ENCODE peak calls at places on chromosomes 5 and 9, in six cellular contexts. One of them, this sample, is unnamed.

GRCh38 chr9:73806876-73807275 is 655.2 kb downstream of the ANXA1 start:
- DNase-seq in K562: no peak
- DNase-seq in HCT116: no peak
- DNase-seq in HepG2: no peak
- DNase-seq in H1: no peak
- DNase-seq in GM12878: no peak
- DNase-seq in this sample: no peak

GRCh38 chr5:160508780-160509361 is 87.2 kb downstream of the PTTG1 start:
- DNase-seq in HCT116: peak
- DNase-seq in HepG2: peak
- DNase-seq in H1: peak
- DNase-seq in GM12878: peak
- DNase-seq in K562: peak
- DNase-seq in this sample: peak

GRCh38 chr9:32351845-32352244 is 32.6 kb upstream of the ACO1 start:
- DNase-seq in H1: peak
- DNase-seq in GM12878: no peak
- DNase-seq in K562: peak
- DNase-seq in HCT116: peak
- DNase-seq in HepG2: no peak
- DNase-seq in this sample: peak

GRCh38 chr9:101028346-101029299 is at the start of gene PLPPR1:
- DNase-seq in HCT116: no peak
- DNase-seq in H1: peak
- DNase-seq in K562: no peak
- DNase-seq in GM12878: no peak
- DNase-seq in HepG2: peak
- DNase-seq in this sample: peak

GRCh38 chr5:131545856-131546255 is 89.2 kb downstream of the RAPGEF6 start:
- DNase-seq in HepG2: no peak
- DNase-seq in GM12878: no peak
- DNase-seq in HCT116: no peak
- DNase-seq in H1: no peak
- DNase-seq in K562: no peak
- DNase-seq in this sample: no peak

GRCh38 chr9:81535542-81536241 is 153.7 kb downstream of the TLE1 start:
- DNase-seq in GM12878: no peak
- DNase-seq in K562: no peak
- DNase-seq in H1: no peak
- DNase-seq in HepG2: peak
- DNase-seq in HCT116: no peak
- DNase-seq in this sample: no peak

GRCh38 chr5:90968319-90968718 is 409.7 kb downstream of the ADGRV1 start:
- DNase-seq in H1: no peak
- DNase-seq in HCT116: no peak
- DNase-seq in GM12878: no peak
- DNase-seq in HepG2: no peak
- DNase-seq in K562: no peak
- DNase-seq in this sample: no peak

GRCh38 chr5:170631471-170632195 is 127.8 kb downstream of the KCNIP1 start:
- DNase-seq in H1: no peak
- DNase-seq in GM12878: no peak
- DNase-seq in HepG2: peak
- DNase-seq in K562: peak
- DNase-seq in HCT116: peak
- DNase-seq in this sample: peak

GRCh38 chr9:137128158-137129088 is 10.5 kb upstream of the GRIN1 start:
- DNase-seq in H1: no peak
- DNase-seq in GM12878: no peak
- DNase-seq in HCT116: no peak
- DNase-seq in HepG2: no peak
- DNase-seq in K562: no peak
- DNase-seq in this sample: no peak

GRCh38 chr5:760363-761205 is 23.9 kb downstream of the ZDHHC11B start:
- DNase-seq in GM12878: no peak
- DNase-seq in HepG2: no peak
- DNase-seq in H1: no peak
- DNase-seq in HCT116: no peak
- DNase-seq in K562: no peak
- DNase-seq in this sample: peak

GRCh38 chr9:105206821-105207699 is 37.4 kb upstream of the SLC44A1 start:
- DNase-seq in K562: no peak
- DNase-seq in GM12878: no peak
- DNase-seq in HepG2: no peak
- DNase-seq in HCT116: no peak
- DNase-seq in H1: no peak
- DNase-seq in this sample: no peak

GRCh38 chr5:57805170-57805569 is 322.6 kb upstream of the ACTBL2 start:
- DNase-seq in HCT116: no peak
- DNase-seq in K562: no peak
- DNase-seq in H1: no peak
- DNase-seq in GM12878: no peak
- DNase-seq in HepG2: no peak
- DNase-seq in this sample: no peak

GRCh38 chr5:141880961-141881801 is 3.0 kb upstream of the PCDH1 start:
- DNase-seq in HCT116: no peak
- DNase-seq in H1: no peak
- DNase-seq in HepG2: no peak
- DNase-seq in K562: no peak
- DNase-seq in GM12878: peak
- DNase-seq in this sample: peak

GRCh38 chr9:132412089-132412488 is 2.1 kb downstream of the CFAP77 start:
- DNase-seq in K562: peak
- DNase-seq in GM12878: no peak
- DNase-seq in HCT116: peak
- DNase-seq in HepG2: peak
- DNase-seq in H1: no peak
- DNase-seq in this sample: peak

GRCh38 chr5:137666901-137667300 is 69.0 kb downstream of the KLHL3 start:
- DNase-seq in GM12878: no peak
- DNase-seq in HepG2: no peak
- DNase-seq in H1: no peak
- DNase-seq in HCT116: no peak
- DNase-seq in K562: no peak
- DNase-seq in this sample: no peak

GRCh38 chr5:94754824-94755223 is 136.4 kb downstream of the SLF1 start:
- DNase-seq in HepG2: no peak
- DNase-seq in H1: no peak
- DNase-seq in K562: no peak
- DNase-seq in HCT116: no peak
- DNase-seq in GM12878: no peak
- DNase-seq in this sample: peak
- TF ChIP-seq JUND in HepG2: no peak
- TF ChIP-seq JUND in H1: no peak
- TF ChIP-seq JUND in K562: no peak
- TF ChIP-seq JUND in HCT116: no peak
- TF ChIP-seq JUND in GM12878: no peak
- TF ChIP-seq JUND in this sample: no peak

DNA sequence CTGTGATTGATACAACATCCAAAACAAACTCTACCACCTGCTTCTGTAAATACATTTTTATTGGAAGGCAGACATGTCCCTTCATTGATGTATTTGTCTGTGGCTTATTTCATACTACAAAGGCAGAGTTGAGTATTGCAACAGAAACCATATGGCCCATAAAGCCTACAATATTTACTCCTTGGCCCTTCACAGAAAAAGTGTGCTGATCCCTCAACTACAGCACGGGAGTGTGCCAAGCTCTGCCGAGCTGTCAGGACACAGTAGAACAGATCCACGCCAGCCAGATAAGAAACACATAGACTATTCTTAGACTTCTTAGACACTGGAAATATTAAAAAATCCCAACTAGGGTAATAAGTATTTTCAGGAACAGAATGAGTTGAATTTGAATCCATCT is 13.2 kb downstream of the TICAM2 start:
- DNase-seq in GM12878: no peak
- DNase-seq in K562: no peak
- DNase-seq in HCT116: no peak
- DNase-seq in HepG2: no peak
- DNase-seq in H1: no peak
- DNase-seq in this sample: no peak
- TF ChIP-seq JUND in GM12878: no peak
- TF ChIP-seq JUND in K562: no peak
- TF ChIP-seq JUND in HCT116: no peak
- TF ChIP-seq JUND in HepG2: no peak
- TF ChIP-seq JUND in H1: no peak
- TF ChIP-seq JUND in this sample: no peak

GRCh38 chr5:77560677-77561263 is 68.7 kb upstream of the WDR41 start:
- DNase-seq in HepG2: peak
- DNase-seq in HCT116: peak
- DNase-seq in K562: peak
- DNase-seq in GM12878: peak
- DNase-seq in H1: no peak
- DNase-seq in this sample: peak

GRCh38 chr5:77561965-77562364 is 69.8 kb upstream of the WDR41 start:
- DNase-seq in H1: no peak
- DNase-seq in HCT116: no peak
- DNase-seq in K562: no peak
- DNase-seq in GM12878: no peak
- DNase-seq in HepG2: no peak
- DNase-seq in this sample: no peak

GRCh38 chr5:77563475-77563874 is 71.4 kb upstream of the WDR41 start:
- DNase-seq in HCT116: no peak
- DNase-seq in GM12878: no peak
- DNase-seq in K562: no peak
- DNase-seq in HepG2: no peak
- DNase-seq in H1: no peak
- DNase-seq in this sample: no peak

DNA sequence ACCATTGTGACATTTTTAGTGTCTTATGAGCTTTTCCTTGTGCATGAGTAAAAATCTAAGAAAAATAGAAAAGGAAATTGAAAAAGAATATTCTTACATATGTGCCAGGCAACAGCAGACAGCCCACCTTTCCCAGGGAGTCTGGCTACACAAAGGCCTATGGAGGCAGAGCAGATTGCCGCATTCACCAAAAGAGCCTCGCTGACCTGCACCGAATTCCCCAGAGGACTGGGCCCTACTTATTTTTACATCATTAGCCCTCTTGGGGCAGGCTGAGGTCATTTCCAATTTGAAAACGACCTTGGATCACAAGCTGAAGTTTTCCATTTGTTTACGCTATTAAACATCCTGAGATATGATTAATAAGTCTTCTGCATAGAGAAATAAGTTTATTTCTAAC is 66.2 kb upstream of the WDR41 start:
- DNase-seq in GM12878: no peak
- DNase-seq in H1: no peak
- DNase-seq in HepG2: no peak
- DNase-seq in K562: no peak
- DNase-seq in HCT116: no peak
- DNase-seq in this sample: no peak
- TF ChIP-seq JUND in GM12878: no peak
- TF ChIP-seq JUND in H1: no peak
- TF ChIP-seq JUND in HepG2: no peak
- TF ChIP-seq JUND in K562: no peak
- TF ChIP-seq JUND in HCT116: no peak
- TF ChIP-seq JUND in this sample: no peak

DNA sequence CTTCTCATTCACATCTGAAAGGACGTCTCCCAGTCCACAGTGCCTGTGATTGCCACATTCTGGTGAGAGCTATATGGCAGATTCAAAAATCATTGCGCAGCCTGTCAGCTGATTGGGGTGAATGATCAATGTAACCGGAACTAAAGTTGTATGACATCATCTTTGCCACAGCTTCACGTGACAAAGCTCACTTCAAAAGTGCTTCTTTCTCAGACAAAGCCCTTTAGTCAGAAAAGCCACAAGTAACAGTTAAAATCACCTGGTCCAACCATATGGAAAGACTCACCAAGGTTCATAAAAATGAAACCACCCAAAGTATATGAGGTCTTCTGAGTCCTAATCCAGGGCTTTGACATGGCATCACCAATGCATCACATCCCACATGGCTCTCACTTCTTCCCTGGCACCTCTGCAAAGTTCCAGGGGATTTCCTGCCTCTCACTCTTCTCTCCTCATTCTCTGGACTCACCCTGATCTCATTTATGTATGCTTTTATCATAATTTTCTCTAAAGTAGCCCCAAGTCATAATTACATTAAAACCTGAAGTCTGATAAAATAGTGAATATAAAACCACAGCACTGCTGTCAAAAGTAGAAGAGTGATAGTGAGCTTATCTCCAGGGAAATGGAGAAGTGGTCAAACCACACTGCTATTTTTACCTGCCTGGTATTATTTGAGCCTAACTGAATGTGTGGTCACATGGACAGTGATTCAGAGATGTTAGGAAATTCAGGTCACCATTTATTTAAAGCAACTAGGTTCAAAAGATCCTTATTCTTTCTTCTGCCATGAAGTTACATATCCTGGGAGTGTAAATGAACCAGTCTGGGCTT is 193.1 kb upstream of the PTGER4 start:
- DNase-seq in HepG2: no peak
- DNase-seq in GM12878: peak
- DNase-seq in K562: no peak
- DNase-seq in H1: no peak
- DNase-seq in HCT116: no peak
- DNase-seq in this sample: no peak
- TF ChIP-seq JUND in HepG2: no peak
- TF ChIP-seq JUND in GM12878: peak
- TF ChIP-seq JUND in K562: no peak
- TF ChIP-seq JUND in H1: no peak
- TF ChIP-seq JUND in HCT116: no peak
- TF ChIP-seq JUND in this sample: no peak

DNA sequence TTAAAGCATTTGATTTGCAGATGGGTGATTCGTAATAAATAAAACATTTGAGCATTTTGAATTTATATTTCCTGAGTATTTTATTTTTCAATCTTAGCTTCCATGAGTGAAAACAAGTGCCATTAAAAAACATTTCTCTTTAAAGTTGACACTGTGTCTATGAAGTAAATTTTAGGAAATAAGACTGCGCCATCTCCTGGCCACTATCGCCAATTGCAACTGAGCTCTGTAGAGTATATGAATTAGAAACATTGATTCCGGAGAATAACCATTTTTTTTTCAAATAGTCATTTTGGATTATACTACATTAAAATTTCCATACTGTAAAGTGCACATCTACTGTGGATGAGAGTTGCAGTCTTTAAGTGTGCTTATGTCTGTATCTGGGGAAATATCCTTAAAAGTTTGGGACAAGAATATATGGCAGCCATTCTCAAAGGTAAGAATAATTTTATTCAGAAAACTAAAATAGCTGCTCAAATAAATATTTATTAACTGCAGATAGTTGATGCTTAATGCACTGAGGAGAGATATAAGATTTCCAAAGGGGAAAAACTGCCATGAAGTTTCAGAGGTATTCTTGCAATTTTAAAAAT is 5.9 kb downstream of the DMRTA1 start:
- DNase-seq in HCT116: peak
- DNase-seq in HepG2: peak
- DNase-seq in H1: no peak
- DNase-seq in K562: no peak
- DNase-seq in GM12878: no peak
- DNase-seq in this sample: no peak
- TF ChIP-seq JUND in HCT116: no peak
- TF ChIP-seq JUND in HepG2: no peak
- TF ChIP-seq JUND in H1: no peak
- TF ChIP-seq JUND in K562: no peak
- TF ChIP-seq JUND in GM12878: no peak
- TF ChIP-seq JUND in this sample: no peak

GRCh38 chr5:155024015-155024414 is 10.5 kb downstream of the KIF4B start:
- DNase-seq in GM12878: no peak
- DNase-seq in K562: no peak
- DNase-seq in HCT116: no peak
- DNase-seq in HepG2: no peak
- DNase-seq in H1: no peak
- DNase-seq in this sample: no peak
- TF ChIP-seq JUND in GM12878: no peak
- TF ChIP-seq JUND in K562: no peak
- TF ChIP-seq JUND in HCT116: no peak
- TF ChIP-seq JUND in HepG2: no peak
- TF ChIP-seq JUND in H1: peak
- TF ChIP-seq JUND in this sample: no peak